ENCODE peak calls at places on chromosomes 7 and 10, in five cellular contexts. Z is cardiac fibroblast; C is frontal cortex; N is NCI-H345; Q is stimulated activated CD4-positive, alpha-beta T cell treated with anti-CD3 and anti-CD28 coated beads, TNF-alpha, amount 100 ng/mL, for 1 hour. R is an unnamed sample.
A peak's percentile ranks its signal among the peaks of the same experiment; 100 is the strongest.

GRCh38 chr7:123209786-123210185 is 10.0 kb upstream of the SLC13A1 start:
- DNase-seq in Q (no peak), N (no peak), C (no peak), Z (peak; percentile 29), R (no peak)

GRCh38 chr7:17058568-17058967 is 176.8 kb upstream of the AGR3 start:
- DNase-seq in N (no peak), Z (peak; percentile 49), C (no peak), Q (no peak), R (peak; percentile 65)

GRCh38 chr10:921471-922414 is 9.8 kb downstream of the LARP4B start:
- DNase-seq in Z (peak; percentile 69), C (no peak), N (no peak), Q (no peak), R (no peak)

GRCh38 chr7:29641651-29642050 is 78.0 kb downstream of the PRR15 start:
- DNase-seq in Z (no peak), C (no peak), N (no peak), Q (no peak), R (no peak)

GRCh38 chr10:1057106-1057657 is 997 bp downstream of the WDR37 start:
- DNase-seq in N (no peak), Z (no peak), Q (no peak), C (no peak), R (peak; percentile 66)

GRCh38 chr7:122306320-122307227 is 2.0 kb upstream of the FEZF1 start:
- DNase-seq in Q (no peak), C (no peak), Z (no peak), N (no peak), R (no peak)

GRCh38 chr7:149865437-149865836 is 8.3 kb upstream of the ATP6V0E2 start:
- DNase-seq in C (no peak), Z (peak; percentile 57), N (no peak), Q (no peak), R (peak; percentile 33)

GRCh38 chr7:27435461-27435860 is 192.9 kb downstream of the EVX1 start:
- DNase-seq in N (no peak), Z (peak; percentile 22), C (no peak), Q (no peak), R (no peak)

GRCh38 chr7:149832332-149833041 is 5.7 kb upstream of the ZNF862 start:
- DNase-seq in N (no peak), Q (no peak), Z (no peak), C (no peak), R (no peak)

GRCh38 chr7:1866601-1867000 is 196.5 kb downstream of the ELFN1 start:
- DNase-seq in Q (no peak), Z (no peak), N (no peak), C (no peak), R (no peak)

GRCh38 chr7:113086431-113086888 is at the start of gene GPR85:
- DNase-seq in C (peak; percentile 54), N (peak; percentile 71), Z (peak; percentile 70), Q (no peak), R (peak; percentile 76)

GRCh38 chr10:57579926-57580325 is 687.8 kb downstream of the IPMK start:
- DNase-seq in Q (no peak), C (no peak), Z (peak; percentile 24), N (peak; percentile 37), R (no peak)

GRCh38 chr10:132158122-132158741 is 28.5 kb upstream of the DPYSL4 start:
- DNase-seq in C (no peak), Z (no peak), Q (no peak), N (no peak), R (no peak)

GRCh38 chr10:77531441-77532001 is 106.1 kb downstream of the KCNMA1 start:
- DNase-seq in Q (no peak), N (peak; percentile 47), C (peak; percentile 49), Z (peak; percentile 52), R (peak; percentile 62)

GRCh38 chr7:139995034-139995915 is 67.5 kb downstream of the PARP12 start:
- DNase-seq in Q (no peak), Z (peak; percentile 79), C (peak; percentile 38), N (no peak), R (peak; percentile 15)